ENCODE peak calls at places on chromosomes 6 and 20, in six cellular contexts. W, X, R, S, C and V are unnamed samples.

GRCh38 chr6:48111143-48111506 is at the start of gene PTCHD4:
- DNase-seq in R (peak), X (no peak), C (no peak), W (no peak), S (no peak), V (no peak)

GRCh38 chr6:4074478-4075235 is 4.3 kb downstream of the FAM217A start:
- DNase-seq in X (no peak), S (no peak), W (no peak), R (no peak), C (no peak), V (no peak)

GRCh38 chr6:107846262-107846795 is 22.2 kb upstream of the SCML4 start:
- DNase-seq in C (no peak), S (no peak), W (no peak), X (no peak), R (no peak), V (no peak)

GRCh38 chr20:14790771-14791517 is 453.5 kb upstream of the FLRT3 start:
- DNase-seq in W (no peak), R (peak), S (no peak), C (no peak), X (no peak), V (no peak)

GRCh38 chr6:167700199-167700598 is 126.5 kb upstream of the AFDN start:
- DNase-seq in W (no peak), X (no peak), S (no peak), R (no peak), C (no peak), V (no peak)

GRCh38 chr6:127564761-127565160 is 12.2 kb upstream of the C6orf58 start:
- DNase-seq in X (no peak), S (no peak), C (no peak), W (no peak), R (no peak), V (no peak)

GRCh38 chr6:38176797-38177751 is 357.5 kb downstream of the ZFAND3 start:
- DNase-seq in W (no peak), X (no peak), C (peak), S (no peak), R (no peak), V (peak)

GRCh38 chr20:54474866-54475265 is 527 bp upstream of the DOK5 start:
- DNase-seq in X (no peak), C (no peak), S (no peak), W (no peak), R (no peak), V (no peak)

GRCh38 chr6:16766043-16766521 is 4.8 kb upstream of the ATXN1 start:
- DNase-seq in W (no peak), R (peak), C (no peak), X (no peak), S (no peak), V (no peak)

GRCh38 chr6:18742406-18742805 is 355.3 kb downstream of the RNF144B start:
- DNase-seq in R (peak), X (no peak), C (no peak), S (no peak), W (no peak), V (no peak)

GRCh38 chr20:56222201-56222600 is 26.3 kb upstream of the MC3R start:
- DNase-seq in C (no peak), X (no peak), S (no peak), R (peak), W (no peak), V (peak)

GRCh38 chr6:66508433-66508832 is 801.4 kb upstream of the EYS start:
- DNase-seq in W (no peak), R (peak), S (no peak), X (no peak), C (no peak), V (no peak)

GRCh38 chr6:36969240-36969691 is 14.7 kb downstream of the PI16 start:
- DNase-seq in W (no peak), S (no peak), X (no peak), R (no peak), C (no peak), V (no peak)

GRCh38 chr6:23455754-23456153 is 670.3 kb upstream of the NRSN1 start:
- DNase-seq in S (no peak), C (no peak), X (no peak), W (no peak), R (no peak), V (no peak)

GRCh38 chr20:17795449-17796095 is 95.8 kb downstream of the BANF2 start:
- DNase-seq in W (no peak), C (no peak), X (no peak), R (no peak), S (no peak), V (no peak)

GRCh38 chr6:12961761-12962160 is 245.2 kb downstream of the PHACTR1 start:
- DNase-seq in S (no peak), R (no peak), X (no peak), C (no peak), W (no peak), V (no peak)

GRCh38 chr6:78629836-78630235 is 237.5 kb upstream of the IRAK1BP1 start:
- DNase-seq in X (no peak), C (no peak), W (no peak), S (no peak), R (no peak), V (no peak)

GRCh38 chr6:139531148-139531547 is 156.7 kb upstream of the CITED2 start:
- DNase-seq in X (no peak), S (no peak), R (peak), W (no peak), C (no peak), V (no peak)

GRCh38 chr6:99579781-99580180 is 11.3 kb upstream of the CCNC start:
- DNase-seq in X (no peak), C (no peak), W (no peak), S (no peak), R (no peak), V (peak)

GRCh38 chr20:44209691-44210421 is 715 bp downstream of the OSER1 start:
- DNase-seq in C (no peak), R (peak), W (no peak), X (no peak), S (no peak), V (no peak)

GRCh38 chr20:58557713-58558335 is 42.6 kb upstream of the APCDD1L start:
- DNase-seq in C (no peak), S (no peak), R (no peak), W (no peak), X (no peak), V (no peak)

GRCh38 chr6:107786709-107787588 is 37.2 kb downstream of the SCML4 start:
- DNase-seq in R (no peak), X (no peak), W (no peak), C (no peak), S (no peak), V (no peak)

GRCh38 chr6:24899647-24900325 is 36.0 kb downstream of the RIPOR2 start:
- DNase-seq in R (peak), W (no peak), X (no peak), C (no peak), S (no peak), V (no peak)

GRCh38 chr6:156013155-156013554 is 557.5 kb upstream of the NOX3 start:
- DNase-seq in W (no peak), R (no peak), S (no peak), X (no peak), C (no peak), V (no peak)

GRCh38 chr20:44314870-44315269 is 3.9 kb upstream of the FITM2 start:
- DNase-seq in X (no peak), R (no peak), C (no peak), W (no peak), S (no peak), V (no peak)

GRCh38 chr6:149854532-149854931 is 9.6 kb downstream of the LRP11 start:
- DNase-seq in S (peak), X (no peak), W (no peak), C (no peak), R (peak), V (peak)

GRCh38 chr6:168711666-168712300 is 270.8 kb downstream of the SMOC2 start:
- DNase-seq in X (no peak), C (no peak), W (no peak), R (no peak), S (no peak), V (no peak)

GRCh38 chr20:24998631-24999445 is 6.3 kb upstream of the APMAP start:
- DNase-seq in S (no peak), R (no peak), W (no peak), C (no peak), X (no peak), V (no peak)

GRCh38 chr20:36768768-36769430 is 4.7 kb downstream of the DSN1 start:
- DNase-seq in W (no peak), S (no peak), X (no peak), R (peak), C (no peak), V (peak)

GRCh38 chr20:57440678-57441509 is 49.7 kb downstream of the RBM38 start:
- DNase-seq in C (peak), W (no peak), X (peak), S (no peak), R (peak), V (no peak)

GRCh38 chr6:89599727-89600126 is 38.8 kb downstream of the LYRM2 start:
- DNase-seq in C (no peak), X (no peak), S (no peak), W (no peak), R (no peak), V (no peak)